ENCODE peak calls at places on chromosomes 5 and 9, in ten cellular contexts. One of them, this sample, is unnamed.

GRCh38 chr9:137083418-137084004 is 3.3 kb upstream of the MAN1B1 start:
- DNase-seq in H9: peak; percentile 52
- DNase-seq in suprapubic skin: no peak
- DNase-seq in body of pancreas: no peak
- DNase-seq in AG04450: peak; percentile 91
- DNase-seq in CD4-positive, CD25-positive, alpha-beta regulatory T cell: no peak
- DNase-seq in left lung: peak; percentile 75
- DNase-seq in breast epithelium: no peak
- DNase-seq in A549: peak; percentile 86
- DNase-seq in pancreas: no peak
- DNase-seq in this sample: no peak

GRCh38 chr5:163436515-163436914 is 880 bp upstream of the CCNG1 start:
- DNase-seq in left lung: no peak
- DNase-seq in suprapubic skin: no peak
- DNase-seq in H9: no peak
- DNase-seq in AG04450: no peak
- DNase-seq in pancreas: no peak
- DNase-seq in A549: no peak
- DNase-seq in breast epithelium: no peak
- DNase-seq in CD4-positive, CD25-positive, alpha-beta regulatory T cell: no peak
- DNase-seq in body of pancreas: no peak
- DNase-seq in this sample: no peak

GRCh38 chr5:89756955-89757354 is 652.6 kb downstream of the CETN3 start:
- DNase-seq in AG04450: no peak
- DNase-seq in H9: no peak
- DNase-seq in suprapubic skin: no peak
- DNase-seq in A549: no peak
- DNase-seq in breast epithelium: no peak
- DNase-seq in CD4-positive, CD25-positive, alpha-beta regulatory T cell: no peak
- DNase-seq in left lung: no peak
- DNase-seq in pancreas: no peak
- DNase-seq in body of pancreas: peak; percentile 27
- DNase-seq in this sample: no peak

GRCh38 chr9:127858041-127858512 is 3.6 kb upstream of the ENG start:
- DNase-seq in body of pancreas: peak; percentile 58
- DNase-seq in H9: no peak
- DNase-seq in AG04450: no peak
- DNase-seq in suprapubic skin: peak; percentile 72
- DNase-seq in breast epithelium: no peak
- DNase-seq in A549: no peak
- DNase-seq in pancreas: no peak
- DNase-seq in CD4-positive, CD25-positive, alpha-beta regulatory T cell: no peak
- DNase-seq in left lung: no peak
- DNase-seq in this sample: no peak

GRCh38 chr5:138793481-138794010 is 40.3 kb downstream of the CTNNA1 start:
- DNase-seq in left lung: no peak
- DNase-seq in AG04450: no peak
- DNase-seq in body of pancreas: no peak
- DNase-seq in pancreas: no peak
- DNase-seq in breast epithelium: no peak
- DNase-seq in suprapubic skin: no peak
- DNase-seq in A549: no peak
- DNase-seq in CD4-positive, CD25-positive, alpha-beta regulatory T cell: no peak
- DNase-seq in H9: no peak
- DNase-seq in this sample: no peak

GRCh38 chr9:22622823-22623222 is 176.2 kb downstream of the DMRTA1 start:
- DNase-seq in breast epithelium: no peak
- DNase-seq in suprapubic skin: no peak
- DNase-seq in H9: no peak
- DNase-seq in body of pancreas: no peak
- DNase-seq in pancreas: no peak
- DNase-seq in left lung: no peak
- DNase-seq in CD4-positive, CD25-positive, alpha-beta regulatory T cell: no peak
- DNase-seq in A549: no peak
- DNase-seq in AG04450: peak; percentile 7
- DNase-seq in this sample: no peak

GRCh38 chr5:530556-530955 is 6.3 kb upstream of the SLC9A3 start:
- DNase-seq in breast epithelium: no peak
- DNase-seq in pancreas: peak; percentile 33
- DNase-seq in body of pancreas: no peak
- DNase-seq in left lung: no peak
- DNase-seq in suprapubic skin: no peak
- DNase-seq in CD4-positive, CD25-positive, alpha-beta regulatory T cell: no peak
- DNase-seq in AG04450: no peak
- DNase-seq in H9: no peak
- DNase-seq in A549: no peak
- DNase-seq in this sample: no peak

GRCh38 chr5:176611435-176611834 is 1.5 kb upstream of the GPRIN1 start:
- DNase-seq in suprapubic skin: no peak
- DNase-seq in body of pancreas: peak; percentile 79
- DNase-seq in CD4-positive, CD25-positive, alpha-beta regulatory T cell: peak; percentile 55
- DNase-seq in H9: peak; percentile 77
- DNase-seq in A549: peak; percentile 60
- DNase-seq in left lung: peak; percentile 70
- DNase-seq in pancreas: peak; percentile 82
- DNase-seq in AG04450: peak; percentile 69
- DNase-seq in breast epithelium: peak; percentile 34
- DNase-seq in this sample: no peak

GRCh38 chr5:8675182-8675581 is 806.2 kb downstream of the MTRR start:
- DNase-seq in AG04450: no peak
- DNase-seq in H9: no peak
- DNase-seq in CD4-positive, CD25-positive, alpha-beta regulatory T cell: no peak
- DNase-seq in suprapubic skin: no peak
- DNase-seq in breast epithelium: no peak
- DNase-seq in A549: no peak
- DNase-seq in pancreas: no peak
- DNase-seq in body of pancreas: no peak
- DNase-seq in left lung: no peak
- DNase-seq in this sample: no peak

GRCh38 chr9:89440046-89440445 is 57.9 kb downstream of the SEMA4D start:
- DNase-seq in CD4-positive, CD25-positive, alpha-beta regulatory T cell: no peak
- DNase-seq in A549: no peak
- DNase-seq in pancreas: no peak
- DNase-seq in left lung: no peak
- DNase-seq in body of pancreas: no peak
- DNase-seq in AG04450: no peak
- DNase-seq in H9: no peak
- DNase-seq in breast epithelium: no peak
- DNase-seq in suprapubic skin: peak; percentile 67
- DNase-seq in this sample: no peak

DNA sequence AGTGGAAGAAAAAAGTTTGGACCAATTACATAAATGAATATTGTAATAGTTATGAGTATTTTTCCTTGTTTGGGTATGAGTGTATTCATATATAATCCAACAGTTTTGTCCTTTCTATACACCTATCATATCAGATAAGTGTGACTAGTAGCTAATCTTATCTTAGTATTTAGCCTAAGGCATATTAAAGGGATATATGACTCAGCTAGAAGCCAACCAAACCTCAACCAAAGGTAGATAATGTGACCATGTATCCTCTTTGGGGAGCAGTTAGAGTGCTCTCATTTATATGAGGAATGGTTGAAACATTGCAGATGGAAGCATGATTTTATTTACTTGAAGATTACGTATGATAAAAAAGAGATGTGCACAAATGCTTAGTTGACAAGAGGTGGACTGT is 370.0 kb upstream of the CTNND2 start:
- DNase-seq in CD4-positive, CD25-positive, alpha-beta regulatory T cell: no peak
- DNase-seq in AG04450: no peak
- DNase-seq in left lung: no peak
- DNase-seq in H9: no peak
- DNase-seq in suprapubic skin: no peak
- DNase-seq in A549: no peak
- DNase-seq in pancreas: no peak
- DNase-seq in breast epithelium: no peak
- DNase-seq in body of pancreas: no peak
- DNase-seq in this sample: no peak
- H3K9me3 ChIP-seq in CD4-positive, CD25-positive, alpha-beta regulatory T cell: no peaks in the 10 kb centered on the region
- H3K9me3 ChIP-seq in AG04450: peaks cover 2% of the 10 kb centered on the region
- H3K9me3 ChIP-seq in left lung: peaks cover 5% of the 10 kb centered on the region
- H3K9me3 ChIP-seq in H9: no peaks in the 10 kb centered on the region
- H3K9me3 ChIP-seq in suprapubic skin: no peaks in the 10 kb centered on the region
- H3K9me3 ChIP-seq in A549: no peaks in the 10 kb centered on the region
- H3K9me3 ChIP-seq in pancreas: no peaks in the 10 kb centered on the region
- H3K9me3 ChIP-seq in breast epithelium: no peaks in the 10 kb centered on the region
- H3K9me3 ChIP-seq in body of pancreas: no peaks in the 10 kb centered on the region
- H3K9me3 ChIP-seq in this sample: no peaks in the 10 kb centered on the region

GRCh38 chr5:12570688-12571087 is 666.4 kb upstream of the CTNND2 start:
- DNase-seq in left lung: no peak
- DNase-seq in H9: no peak
- DNase-seq in pancreas: no peak
- DNase-seq in AG04450: no peak
- DNase-seq in breast epithelium: no peak
- DNase-seq in body of pancreas: no peak
- DNase-seq in suprapubic skin: no peak
- DNase-seq in CD4-positive, CD25-positive, alpha-beta regulatory T cell: no peak
- DNase-seq in A549: no peak
- DNase-seq in this sample: no peak
- H3K9me3 ChIP-seq in left lung: peaks cover 19% of the 10 kb centered on the region
- H3K9me3 ChIP-seq in H9: no peaks in the 10 kb centered on the region
- H3K9me3 ChIP-seq in pancreas: no peaks in the 10 kb centered on the region
- H3K9me3 ChIP-seq in AG04450: peaks cover 12% of the 10 kb centered on the region
- H3K9me3 ChIP-seq in breast epithelium: no peaks in the 10 kb centered on the region
- H3K9me3 ChIP-seq in body of pancreas: no peaks in the 10 kb centered on the region
- H3K9me3 ChIP-seq in suprapubic skin: no peaks in the 10 kb centered on the region
- H3K9me3 ChIP-seq in CD4-positive, CD25-positive, alpha-beta regulatory T cell: peaks cover 5% of the 10 kb centered on the region
- H3K9me3 ChIP-seq in A549: no peaks in the 10 kb centered on the region
- H3K9me3 ChIP-seq in this sample: no peaks in the 10 kb centered on the region

GRCh38 chr5:180251141-180251540 is 40.7 kb downstream of the MAPK9 start:
- DNase-seq in H9: no peak
- DNase-seq in CD4-positive, CD25-positive, alpha-beta regulatory T cell: no peak
- DNase-seq in pancreas: no peak
- DNase-seq in AG04450: no peak
- DNase-seq in breast epithelium: no peak
- DNase-seq in body of pancreas: no peak
- DNase-seq in A549: no peak
- DNase-seq in suprapubic skin: no peak
- DNase-seq in left lung: no peak
- DNase-seq in this sample: no peak

GRCh38 chr5:180253036-180253824 is 38.7 kb downstream of the MAPK9 start:
- DNase-seq in body of pancreas: no peak
- DNase-seq in pancreas: no peak
- DNase-seq in CD4-positive, CD25-positive, alpha-beta regulatory T cell: no peak
- DNase-seq in A549: peak; percentile 44
- DNase-seq in suprapubic skin: no peak
- DNase-seq in left lung: no peak
- DNase-seq in H9: no peak
- DNase-seq in breast epithelium: no peak
- DNase-seq in AG04450: no peak
- DNase-seq in this sample: no peak

GRCh38 chr5:180250329-180250728 is 41.3 kb upstream of the RASGEF1C start:
- DNase-seq in breast epithelium: no peak
- DNase-seq in suprapubic skin: no peak
- DNase-seq in H9: no peak
- DNase-seq in pancreas: no peak
- DNase-seq in CD4-positive, CD25-positive, alpha-beta regulatory T cell: no peak
- DNase-seq in A549: no peak
- DNase-seq in left lung: no peak
- DNase-seq in AG04450: no peak
- DNase-seq in body of pancreas: no peak
- DNase-seq in this sample: no peak

DNA sequence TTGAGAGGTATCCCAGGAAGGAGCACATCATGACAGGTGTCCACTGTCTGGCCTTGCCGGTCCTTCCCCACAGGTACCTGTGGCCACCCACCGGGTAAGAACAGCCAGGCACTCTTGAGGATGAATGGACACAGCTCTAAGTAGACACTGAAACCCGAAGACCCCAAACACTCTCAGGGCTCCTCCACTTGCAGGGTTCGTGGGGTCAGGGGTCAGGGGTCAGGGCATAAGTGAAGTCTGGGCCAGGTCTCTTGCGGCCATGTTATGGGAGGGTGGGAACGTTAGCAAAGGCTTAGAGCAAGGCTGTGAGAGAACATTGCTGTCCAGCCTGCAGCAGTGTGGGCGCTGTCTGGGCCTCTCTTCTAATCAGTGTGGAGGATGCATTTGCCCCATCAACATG is 40.0 kb downstream of the MAPK9 start:
- DNase-seq in A549: no peak
- DNase-seq in pancreas: no peak
- DNase-seq in breast epithelium: no peak
- DNase-seq in AG04450: no peak
- DNase-seq in left lung: no peak
- DNase-seq in body of pancreas: no peak
- DNase-seq in CD4-positive, CD25-positive, alpha-beta regulatory T cell: no peak
- DNase-seq in H9: no peak
- DNase-seq in suprapubic skin: no peak
- DNase-seq in this sample: no peak
- H3K9me3 ChIP-seq in A549: peaks cover 93% of the 10 kb centered on the region
- H3K9me3 ChIP-seq in pancreas: no peaks in the 10 kb centered on the region
- H3K9me3 ChIP-seq in breast epithelium: peaks cover 97% of the 10 kb centered on the region
- H3K9me3 ChIP-seq in AG04450: peaks cover 86% of the 10 kb centered on the region
- H3K9me3 ChIP-seq in left lung: peaks cover 100% of the 10 kb centered on the region
- H3K9me3 ChIP-seq in body of pancreas: peaks cover 7% of the 10 kb centered on the region
- H3K9me3 ChIP-seq in CD4-positive, CD25-positive, alpha-beta regulatory T cell: peaks cover 63% of the 10 kb centered on the region
- H3K9me3 ChIP-seq in H9: peaks cover 53% of the 10 kb centered on the region
- H3K9me3 ChIP-seq in suprapubic skin: peaks cover 54% of the 10 kb centered on the region
- H3K9me3 ChIP-seq in this sample: peaks cover 21% of the 10 kb centered on the region

GRCh38 chr5:63032343-63032742 is 453.7 kb downstream of the LRRC70 start:
- DNase-seq in breast epithelium: no peak
- DNase-seq in AG04450: no peak
- DNase-seq in body of pancreas: no peak
- DNase-seq in pancreas: no peak
- DNase-seq in suprapubic skin: no peak
- DNase-seq in CD4-positive, CD25-positive, alpha-beta regulatory T cell: no peak
- DNase-seq in H9: no peak
- DNase-seq in A549: no peak
- DNase-seq in left lung: no peak
- DNase-seq in this sample: no peak
- H3K9me3 ChIP-seq in breast epithelium: peaks cover 26% of the 10 kb centered on the region
- H3K9me3 ChIP-seq in AG04450: peaks cover 16% of the 10 kb centered on the region
- H3K9me3 ChIP-seq in body of pancreas: no peaks in the 10 kb centered on the region
- H3K9me3 ChIP-seq in pancreas: no peaks in the 10 kb centered on the region
- H3K9me3 ChIP-seq in suprapubic skin: peaks cover 13% of the 10 kb centered on the region
- H3K9me3 ChIP-seq in CD4-positive, CD25-positive, alpha-beta regulatory T cell: peaks cover 3% of the 10 kb centered on the region
- H3K9me3 ChIP-seq in H9: peaks cover 24% of the 10 kb centered on the region
- H3K9me3 ChIP-seq in A549: peaks cover 10% of the 10 kb centered on the region
- H3K9me3 ChIP-seq in left lung: peaks cover 38% of the 10 kb centered on the region
- H3K9me3 ChIP-seq in this sample: no peaks in the 10 kb centered on the region

GRCh38 chr5:34548086-34548403 is 108.1 kb upstream of the RAI14 start:
- DNase-seq in AG04450: no peak
- DNase-seq in CD4-positive, CD25-positive, alpha-beta regulatory T cell: no peak
- DNase-seq in left lung: no peak
- DNase-seq in body of pancreas: no peak
- DNase-seq in suprapubic skin: no peak
- DNase-seq in pancreas: no peak
- DNase-seq in H9: peak; percentile 54
- DNase-seq in A549: no peak
- DNase-seq in breast epithelium: no peak
- DNase-seq in this sample: no peak
- H3K9me3 ChIP-seq in AG04450: peaks cover 6% of the 10 kb centered on the region
- H3K9me3 ChIP-seq in CD4-positive, CD25-positive, alpha-beta regulatory T cell: no peaks in the 10 kb centered on the region
- H3K9me3 ChIP-seq in left lung: peaks cover 40% of the 10 kb centered on the region
- H3K9me3 ChIP-seq in body of pancreas: no peaks in the 10 kb centered on the region
- H3K9me3 ChIP-seq in suprapubic skin: peaks cover 8% of the 10 kb centered on the region
- H3K9me3 ChIP-seq in pancreas: no peaks in the 10 kb centered on the region
- H3K9me3 ChIP-seq in H9: peaks cover 35% of the 10 kb centered on the region
- H3K9me3 ChIP-seq in A549: peaks cover 23% of the 10 kb centered on the region
- H3K9me3 ChIP-seq in breast epithelium: peaks cover 24% of the 10 kb centered on the region
- H3K9me3 ChIP-seq in this sample: no peaks in the 10 kb centered on the region

This sample was measured in T-helper 17 cell.